ENCODE peak calls at places on chromosomes 13 and 19, in five cellular contexts. R is memory B cell; H is left colon; D is germinal center; B is CD4-positive, CD25-positive, alpha-beta regulatory T cell. I is an unnamed sample.

GRCh38 chr13:50098693-50099092 is 83.4 kb downstream of the KCNRG start:
- DNase-seq in B (no peak), D (no peak), H (no peak), R (no peak), I (no peak)

GRCh38 chr13:112881656-112882554 is 87.1 kb upstream of the MCF2L start:
- DNase-seq in R (no peak), D (no peak), H (no peak), B (no peak), I (no peak)

GRCh38 chr13:100399455-100399854 is 189.1 kb downstream of the GGACT start:
- DNase-seq in B (no peak), D (no peak), R (no peak), H (no peak), I (no peak)

GRCh38 chr13:105363747-105364177 is 1171.7 kb downstream of the EFNB2 start:
- DNase-seq in D (no peak), H (no peak), R (no peak), B (no peak), I (no peak)

GRCh38 chr19:29308977-29309520 is 96.1 kb upstream of the UQCRFS1 start:
- DNase-seq in D (no peak), R (no peak), H (no peak), B (no peak), I (no peak)

GRCh38 chr13:110520431-110521295 is 40.9 kb downstream of the RAB20 start:
- DNase-seq in D (no peak), R (no peak), H (peak; percentile 89), B (no peak), I (no peak)

GRCh38 chr19:17296278-17296677 is 6.9 kb downstream of the ABHD8 start:
- DNase-seq in R (no peak), D (no peak), B (no peak), H (no peak), I (no peak)

GRCh38 chr13:99687728-99688397 is 186.6 kb downstream of the TM9SF2 start:
- DNase-seq in D (no peak), H (no peak), R (no peak), B (no peak), I (no peak)

GRCh38 chr13:31887311-31887710 is 144.3 kb upstream of the FRY start:
- DNase-seq in B (no peak), D (no peak), H (no peak), R (no peak), I (no peak)

GRCh38 chr19:55443045-55443823 is at the start of gene SHISA7:
- DNase-seq in D (no peak), R (no peak), B (no peak), H (no peak), I (no peak)

I was measured in GM19239.